ENCODE peak calls at places on chromosomes 12 and 14, in four cellular contexts. O, R, H and P are unnamed samples.

GRCh38 chr12:131640436-131640969 is 70.4 kb upstream of the SFSWAP start:
- DNase-seq in O (no peak), R (no peak), H (no peak), P (no peak)

GRCh38 chr14:50311337-50311973 is 574 bp downstream of the L2HGDH start:
- DNase-seq in O (no peak), R (peak), H (no peak), P (no peak)

GRCh38 chr14:75059642-75060041 is 4.2 kb downstream of the ACYP1 start:
- DNase-seq in O (no peak), R (no peak), H (no peak), P (no peak)

GRCh38 chr12:55929306-55929791 is 1.6 kb upstream of the DGKA start:
- DNase-seq in O (no peak), R (no peak), H (no peak), P (no peak)

GRCh38 chr12:29957835-29958234 is 174.1 kb upstream of the TMTC1 start:
- DNase-seq in O (no peak), R (peak), H (no peak), P (no peak)

GRCh38 chr12:126974779-126975178 is 1292.2 kb upstream of the TMEM132C start:
- DNase-seq in O (peak), R (peak), H (no peak), P (no peak)

GRCh38 chr12:128810182-128811127 is 13.3 kb downstream of the SLC15A4 start:
- DNase-seq in O (no peak), R (no peak), H (peak), P (no peak)

GRCh38 chr14:77041837-77042557 is 13.5 kb upstream of the IRF2BPL start:
- DNase-seq in O (peak), R (peak), H (peak), P (no peak)

GRCh38 chr14:59918824-59919581 is 941 bp upstream of the LRRC9 start:
- DNase-seq in O (peak), R (peak), H (no peak), P (no peak)

GRCh38 chr12:118544569-118544968 is 168.2 kb downstream of the SUDS3 start:
- DNase-seq in O (no peak), R (peak), H (no peak), P (no peak)

GRCh38 chr14:106318700-106319099 is 792.3 kb downstream of the TMEM121 start:
- DNase-seq in O (no peak), R (peak), H (no peak), P (no peak)

GRCh38 chr14:50101417-50101816 is 15.0 kb downstream of the VCPKMT start:
- DNase-seq in O (no peak), R (no peak), H (no peak), P (no peak)

GRCh38 chr14:101098641-101099040 is 195.1 kb upstream of the RTL1 start:
- DNase-seq in O (no peak), R (no peak), H (no peak), P (no peak)

GRCh38 chr14:104284636-104285482 is 146.5 kb downstream of the KIF26A start:
- DNase-seq in O (no peak), R (no peak), H (peak), P (peak)

GRCh38 chr12:52029686-52030085 is 21.6 kb upstream of the NR4A1 start:
- DNase-seq in O (peak), R (peak), H (no peak), P (no peak)

GRCh38 chr12:6177593-6178358 is 22.4 kb upstream of the CD9 start:
- DNase-seq in O (no peak), R (no peak), H (no peak), P (peak)

GRCh38 chr12:72146495-72146894 is 125.7 kb upstream of the TRHDE start:
- DNase-seq in O (no peak), R (no peak), H (no peak), P (no peak)

GRCh38 chr12:102415515-102415914 is 64.8 kb downstream of the IGF1 start:
- DNase-seq in O (no peak), R (no peak), H (no peak), P (no peak)

GRCh38 chr14:104805326-104805678 is 4.4 kb downstream of the ZBTB42 start:
- DNase-seq in O (peak), R (peak), H (no peak), P (peak)

GRCh38 chr14:49778421-49778820 is 10.5 kb downstream of the KLHDC2 start:
- DNase-seq in O (no peak), R (no peak), H (no peak), P (no peak)

GRCh38 chr12:122834229-122834920 is 882 bp upstream of the HIP1R start:
- DNase-seq in O (peak), R (peak), H (no peak), P (peak)
- TF ChIP-seq CTCF in O (no peak), R (no peak), H (peak), P (no peak)

GRCh38 chr12:39144613-39145061 is 239.2 kb upstream of the CPNE8 start:
- DNase-seq in O (no peak), R (no peak), H (no peak), P (no peak)

GRCh38 chr12:39145175-39145999 is 240.0 kb upstream of the CPNE8 start:
- DNase-seq in O (peak), R (no peak), H (peak), P (no peak)
- TF ChIP-seq CTCF in O (peak), R (no peak), H (peak), P (peak)

GRCh38 chr12:46131729-46132128 is 137.1 kb downstream of the SLC38A1 start:
- DNase-seq in O (peak), R (peak), H (no peak), P (no peak)
- TF ChIP-seq CTCF in O (peak), R (peak), H (peak), P (no peak)

GRCh38 chr14:99539503-99539902 is 58.3 kb downstream of the CCNK start:
- DNase-seq in O (no peak), R (no peak), H (no peak), P (no peak)

GRCh38 chr14:99538733-99539132 is 57.5 kb downstream of the CCNK start:
- DNase-seq in O (no peak), R (no peak), H (no peak), P (no peak)

GRCh38 chr14:99541677-99542470 is 60.7 kb downstream of the CCNK start:
- DNase-seq in O (no peak), R (peak), H (no peak), P (no peak)

GRCh38 chr14:99541211-99541610 is 60.0 kb downstream of the CCNK start:
- DNase-seq in O (no peak), R (no peak), H (no peak), P (no peak)

DNA sequence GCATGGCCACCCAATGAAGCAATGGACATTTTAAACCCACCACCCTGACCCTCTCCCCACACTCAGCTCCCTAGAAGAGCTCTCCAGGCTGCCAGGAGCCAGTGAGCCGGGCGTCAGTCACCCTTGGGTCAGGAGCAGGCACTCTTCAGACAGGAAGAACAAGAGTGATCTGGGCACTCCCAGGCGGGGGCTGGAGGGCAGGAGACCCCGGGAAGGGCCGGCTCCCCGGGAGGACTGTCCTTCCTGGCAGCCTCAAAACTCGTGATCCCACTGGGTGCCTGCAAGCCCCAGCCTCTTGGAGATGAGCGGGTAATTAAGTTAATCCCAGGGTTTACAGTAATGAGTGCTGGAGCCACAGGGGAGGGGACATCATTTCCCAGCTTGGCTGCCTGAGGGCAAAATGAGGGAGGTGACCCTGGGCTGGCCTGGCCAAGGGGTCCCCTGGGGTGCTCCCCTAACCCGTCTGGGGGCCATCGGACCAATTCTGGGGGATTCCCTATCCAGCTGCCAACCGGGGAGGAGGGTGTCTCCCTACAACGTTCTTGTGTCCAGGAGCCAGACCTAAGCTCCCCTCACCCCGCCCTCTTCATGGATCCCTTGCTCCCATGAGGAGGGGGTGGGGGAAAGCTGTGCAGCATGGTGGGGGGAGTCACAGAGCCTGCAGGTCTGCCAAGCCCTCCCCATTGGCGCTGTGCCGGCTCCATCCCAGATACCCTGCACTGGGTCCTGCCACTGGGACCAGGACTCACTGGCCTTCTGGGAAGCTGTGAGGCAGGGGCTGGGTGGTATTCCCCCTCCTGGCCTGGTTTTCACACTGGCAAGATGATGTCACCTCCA is 59.2 kb downstream of the CCNK start:
- DNase-seq in O (no peak), R (no peak), H (no peak), P (no peak)
- TF ChIP-seq CTCF in O (no peak), R (no peak), H (no peak), P (no peak)

DNA sequence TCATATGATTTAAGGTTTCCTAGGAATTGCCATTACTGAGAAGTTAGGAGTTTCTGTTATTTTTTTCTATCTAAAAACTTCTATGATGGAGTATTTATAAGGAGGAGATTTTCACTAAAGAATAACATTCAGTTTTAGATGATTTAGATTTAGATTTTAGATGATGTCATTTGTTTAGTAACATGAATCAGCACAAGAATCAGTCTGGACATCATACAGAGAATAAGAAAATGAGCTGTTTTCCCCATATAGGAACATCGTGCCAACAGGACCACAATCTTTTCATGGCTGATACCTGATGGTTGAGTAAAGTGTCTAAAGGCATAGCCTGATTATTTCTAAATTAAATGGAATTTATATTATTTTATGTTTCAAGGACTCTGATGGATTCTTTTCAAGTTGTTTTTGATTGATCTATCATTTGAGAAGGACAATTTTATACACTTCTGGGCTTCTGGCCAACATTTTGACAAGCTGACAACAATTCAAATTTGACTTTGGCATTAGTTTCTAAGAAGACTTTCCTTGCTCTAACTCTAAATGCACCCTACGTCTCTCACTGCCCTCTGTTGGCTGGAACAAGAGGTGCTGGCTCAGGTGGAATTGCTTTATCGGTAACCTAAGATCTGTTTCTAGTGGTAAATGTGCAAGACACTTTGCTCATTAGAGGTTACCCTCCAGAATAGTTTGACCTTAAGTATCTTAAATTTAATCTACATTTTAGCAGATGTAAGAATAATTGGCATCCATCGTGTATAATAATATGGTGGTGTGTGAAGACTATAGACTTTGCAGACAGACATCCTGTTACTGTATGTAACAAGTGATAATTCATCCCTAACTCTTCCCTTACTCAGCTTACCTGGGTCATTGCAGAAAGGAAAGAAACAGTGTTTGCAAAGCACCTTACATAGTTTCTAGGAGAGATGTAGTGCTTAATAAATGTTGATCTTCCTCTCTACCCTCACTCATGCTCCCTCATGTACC is 42.8 kb upstream of the CPSF6 start:
- DNase-seq in O (no peak), R (peak), H (no peak), P (no peak)
- TF ChIP-seq CTCF in O (peak), R (peak), H (peak), P (no peak)

GRCh38 chr12:1515428-1515827 is 79.0 kb downstream of the FBXL14 start:
- DNase-seq in O (no peak), R (no peak), H (no peak), P (no peak)

GRCh38 chr12:1517734-1518485 is 76.5 kb downstream of the FBXL14 start:
- DNase-seq in O (no peak), R (no peak), H (no peak), P (no peak)

GRCh38 chr12:1518486-1518762 is 76.0 kb downstream of the FBXL14 start:
- DNase-seq in O (peak), R (no peak), H (no peak), P (no peak)

GRCh38 chr12:1518763-1519516 is 75.4 kb downstream of the FBXL14 start:
- DNase-seq in O (peak), R (peak), H (no peak), P (no peak)

GRCh38 chr12:1517007-1517406 is 77.4 kb downstream of the FBXL14 start:
- DNase-seq in O (peak), R (no peak), H (no peak), P (no peak)
- TF ChIP-seq CTCF in O (peak), R (peak), H (peak), P (no peak)

GRCh38 chr14:54728700-54729527 is 162.0 kb downstream of the SAMD4A start:
- DNase-seq in O (no peak), R (peak), H (no peak), P (no peak)
- TF ChIP-seq CTCF in O (no peak), R (no peak), H (no peak), P (no peak)